ENCODE peak calls at places on chromosomes 11 and 22, in eight cellular contexts. L, P, B, F, Q, E, T and V are unnamed samples.

GRCh38 chr11:89275966-89276365 is 98.3 kb downstream of the TYR start:
- DNase-seq in P (no peak), T (no peak), B (no peak), L (no peak), E (no peak), Q (no peak), F (no peak), V (no peak)

GRCh38 chr22:39332441-39333064 is 13.1 kb upstream of the RPL3 start:
- DNase-seq in P (no peak), T (peak; percentile 63), Q (no peak), E (no peak), F (no peak), L (no peak), B (no peak), V (no peak)

GRCh38 chr11:131235328-131236298 is 134.8 kb upstream of the NTM start:
- DNase-seq in P (no peak), Q (no peak), L (no peak), F (no peak), T (no peak), E (no peak), B (no peak), V (no peak)

GRCh38 chr11:75495749-75496641 is 29.7 kb downstream of the GDPD5 start:
- DNase-seq in T (no peak), Q (no peak), F (no peak), B (no peak), L (no peak), E (no peak), P (no peak), V (no peak)

GRCh38 chr22:34395370-34395769 is 475.1 kb upstream of the LARGE1 start:
- DNase-seq in Q (no peak), B (no peak), E (no peak), L (no peak), F (no peak), P (no peak), T (no peak), V (no peak)

GRCh38 chr11:20623258-20623657 is 23.9 kb downstream of the SLC6A5 start:
- DNase-seq in T (no peak), P (no peak), Q (no peak), F (no peak), B (no peak), L (no peak), E (no peak), V (no peak)

GRCh38 chr11:45470151-45471001 is 184.2 kb upstream of the SYT13 start:
- DNase-seq in F (no peak), B (no peak), P (no peak), T (no peak), Q (peak; percentile 17), L (peak; percentile 1), E (no peak), V (no peak)

GRCh38 chr11:126124284-126124683 is 61.6 kb upstream of the CDON start:
- DNase-seq in F (no peak), T (no peak), E (no peak), L (no peak), P (no peak), Q (no peak), B (no peak), V (no peak)

GRCh38 chr11:72038491-72038890 is 39.8 kb downstream of the IL18BP start:
- DNase-seq in E (no peak), Q (no peak), F (no peak), B (no peak), T (peak; percentile 55), P (no peak), L (peak; percentile 18), V (peak; percentile 45)

GRCh38 chr22:40211481-40212052 is 33.8 kb downstream of the TNRC6B start:
- DNase-seq in L (no peak), P (no peak), F (no peak), T (no peak), Q (no peak), B (no peak), E (no peak), V (no peak)

GRCh38 chr22:44277404-44278135 is 35.2 kb downstream of the SHISAL1 start:
- DNase-seq in Q (no peak), B (no peak), F (no peak), E (no peak), T (no peak), L (no peak), P (no peak), V (no peak)

GRCh38 chr11:26040339-26040738 is 291.6 kb upstream of the ANO3 start:
- DNase-seq in B (no peak), Q (no peak), T (no peak), L (no peak), P (no peak), E (no peak), F (no peak), V (no peak)

GRCh38 chr11:1196516-1197391 is 26.1 kb upstream of the MUC5B start:
- DNase-seq in F (no peak), L (no peak), Q (no peak), B (no peak), E (no peak), P (no peak), T (peak; percentile 24), V (peak; percentile 16)

GRCh38 chr11:697811-698311 is 2.2 kb downstream of the TMEM80 start:
- DNase-seq in L (peak; percentile 48), T (no peak), F (no peak), B (no peak), E (no peak), P (no peak), Q (no peak), V (no peak)

GRCh38 chr11:128891912-128892398 is 799 bp downstream of the KCNJ5 start:
- DNase-seq in E (no peak), Q (no peak), B (no peak), T (peak; percentile 65), P (no peak), L (no peak), F (no peak), V (peak; percentile 17)

GRCh38 chr11:19209617-19210016 is 7.8 kb upstream of the CSRP3 start:
- DNase-seq in E (no peak), F (no peak), B (no peak), P (no peak), T (no peak), Q (no peak), L (no peak), V (no peak)

GRCh38 chr11:43359432-43359818 is 705 bp downstream of the TTC17 start:
- DNase-seq in L (peak; percentile 17), F (peak; percentile 46), E (peak; percentile 44), P (no peak), T (no peak), Q (no peak), B (no peak), V (peak; percentile 33)

GRCh38 chr22:50728523-50728931 is 9.5 kb upstream of the ACR start:
- DNase-seq in Q (no peak), B (no peak), F (no peak), E (no peak), P (no peak), T (no peak), L (no peak), V (no peak)

GRCh38 chr22:49547751-49548239 is 279.9 kb downstream of the BRD1 start:
- DNase-seq in F (no peak), E (no peak), T (no peak), L (no peak), Q (no peak), B (no peak), P (no peak), V (no peak)

GRCh38 chr11:36146437-36146836 is 142.8 kb downstream of the COMMD9 start:
- DNase-seq in T (no peak), P (no peak), Q (no peak), L (no peak), E (no peak), F (no peak), B (no peak), V (no peak)

GRCh38 chr11:30313580-30313979 is 9.3 kb upstream of the ARL14EP start:
- DNase-seq in F (no peak), P (no peak), L (no peak), T (no peak), Q (no peak), E (no peak), B (no peak), V (no peak)

GRCh38 chr11:36237341-36237740 is 51.9 kb downstream of the COMMD9 start:
- DNase-seq in E (no peak), F (no peak), L (no peak), P (no peak), Q (no peak), T (no peak), B (peak; percentile 17), V (no peak)

GRCh38 chr11:93005239-93005638 is 35.8 kb downstream of the MTNR1B start:
- DNase-seq in Q (no peak), P (no peak), F (no peak), L (no peak), E (no peak), B (no peak), T (no peak), V (no peak)

GRCh38 chr22:41314821-41315220 is 13.5 kb downstream of the ZC3H7B start:
- DNase-seq in T (no peak), B (no peak), P (no peak), E (no peak), F (no peak), L (no peak), Q (no peak), V (no peak)

GRCh38 chr11:114478768-114479167 is 39.5 kb downstream of the REXO2 start:
- DNase-seq in B (no peak), E (no peak), T (no peak), F (peak; percentile 43), Q (no peak), L (no peak), P (no peak), V (no peak)

GRCh38 chr11:126619516-126619915 is 264.0 kb downstream of the ST3GAL4 start:
- DNase-seq in B (no peak), F (no peak), Q (no peak), E (no peak), L (no peak), T (no peak), P (no peak), V (no peak)

GRCh38 chr22:36274547-36274946 is 21.6 kb downstream of the APOL1 start:
- DNase-seq in Q (no peak), L (no peak), F (peak; percentile 25), P (no peak), T (no peak), B (no peak), E (no peak), V (no peak)

GRCh38 chr22:32712644-32713355 is 88.7 kb upstream of the TIMP3 start:
- DNase-seq in F (no peak), E (no peak), P (no peak), Q (no peak), B (no peak), T (no peak), L (no peak), V (no peak)

GRCh38 chr11:83044958-83045712 is 26.6 kb downstream of the RAB30 start:
- DNase-seq in Q (no peak), P (no peak), B (no peak), E (no peak), F (peak; percentile 54), T (no peak), L (peak; percentile 91), V (no peak)

GRCh38 chr22:23243859-23244689 is 63.8 kb downstream of the BCR start:
- DNase-seq in T (no peak), L (no peak), Q (no peak), B (no peak), P (no peak), F (no peak), E (no peak), V (no peak)

GRCh38 chr11:75582935-75583709 is 21.1 kb downstream of the SERPINH1 start:
- DNase-seq in E (peak; percentile 66), F (peak; percentile 47), L (peak; percentile 44), B (peak; percentile 49), Q (no peak), T (peak; percentile 46), P (peak; percentile 8), V (peak; percentile 57)

GRCh38 chr11:78359921-78360320 is 57.7 kb downstream of the GAB2 start:
- DNase-seq in Q (no peak), E (no peak), B (no peak), L (no peak), P (no peak), T (no peak), F (no peak), V (no peak)

GRCh38 chr11:19117760-19118097 is 761 bp downstream of the ZDHHC13 start:
- DNase-seq in P (no peak), L (no peak), E (no peak), Q (no peak), T (no peak), B (no peak), F (no peak), V (no peak)